ENCODE peak calls at places on chromosomes 11 and 22, in six cellular contexts. One of them, this sample, is unnamed.

GRCh38 chr22:20957691-20958440 is 9.2 kb upstream of the AIFM3 start:
- DNase-seq in lung microvascular endothelial cell: no peak
- DNase-seq in posterior cingulate gyrus: peak
- DNase-seq in ureter: no peak
- DNase-seq in AG04450: no peak
- DNase-seq in epithelial cell of proximal tubule: no peak
- DNase-seq in this sample: no peak

GRCh38 chr11:46122955-46123354 is 1.7 kb upstream of the PHF21A start:
- DNase-seq in ureter: no peak
- DNase-seq in lung microvascular endothelial cell: peak
- DNase-seq in AG04450: no peak
- DNase-seq in posterior cingulate gyrus: no peak
- DNase-seq in epithelial cell of proximal tubule: no peak
- DNase-seq in this sample: no peak

GRCh38 chr11:122976734-122977454 is 4.7 kb downstream of the BSX start:
- DNase-seq in posterior cingulate gyrus: no peak
- DNase-seq in epithelial cell of proximal tubule: no peak
- DNase-seq in lung microvascular endothelial cell: no peak
- DNase-seq in AG04450: no peak
- DNase-seq in ureter: no peak
- DNase-seq in this sample: no peak

GRCh38 chr22:26648011-26648497 is 9.3 kb upstream of the MIAT start:
- DNase-seq in ureter: no peak
- DNase-seq in epithelial cell of proximal tubule: no peak
- DNase-seq in lung microvascular endothelial cell: no peak
- DNase-seq in posterior cingulate gyrus: peak
- DNase-seq in AG04450: no peak
- DNase-seq in this sample: no peak

GRCh38 chr11:14773755-14774154 is 118.3 kb downstream of the CYP2R1 start:
- DNase-seq in AG04450: no peak
- DNase-seq in posterior cingulate gyrus: no peak
- DNase-seq in ureter: no peak
- DNase-seq in lung microvascular endothelial cell: no peak
- DNase-seq in epithelial cell of proximal tubule: no peak
- DNase-seq in this sample: peak

GRCh38 chr11:1160231-1161101 is 2.7 kb downstream of the MUC5AC start:
- DNase-seq in AG04450: no peak
- DNase-seq in ureter: no peak
- DNase-seq in epithelial cell of proximal tubule: no peak
- DNase-seq in posterior cingulate gyrus: peak
- DNase-seq in lung microvascular endothelial cell: no peak
- DNase-seq in this sample: no peak

GRCh38 chr11:69573751-69574382 is 67.1 kb upstream of the CCND1 start:
- DNase-seq in epithelial cell of proximal tubule: no peak
- DNase-seq in posterior cingulate gyrus: peak
- DNase-seq in ureter: no peak
- DNase-seq in lung microvascular endothelial cell: no peak
- DNase-seq in AG04450: no peak
- DNase-seq in this sample: no peak

GRCh38 chr11:84558085-84558905 is 1068.8 kb downstream of the DLG2 start:
- DNase-seq in AG04450: peak
- DNase-seq in posterior cingulate gyrus: no peak
- DNase-seq in lung microvascular endothelial cell: peak
- DNase-seq in ureter: no peak
- DNase-seq in epithelial cell of proximal tubule: peak
- DNase-seq in this sample: peak

GRCh38 chr11:64006468-64006867 is 20.2 kb downstream of the OTUB1 start:
- DNase-seq in lung microvascular endothelial cell: no peak
- DNase-seq in posterior cingulate gyrus: no peak
- DNase-seq in ureter: no peak
- DNase-seq in epithelial cell of proximal tubule: no peak
- DNase-seq in AG04450: no peak
- DNase-seq in this sample: no peak

GRCh38 chr22:49503321-49503720 is 324.4 kb downstream of the BRD1 start:
- DNase-seq in epithelial cell of proximal tubule: no peak
- DNase-seq in AG04450: no peak
- DNase-seq in ureter: no peak
- DNase-seq in lung microvascular endothelial cell: no peak
- DNase-seq in posterior cingulate gyrus: no peak
- DNase-seq in this sample: no peak

GRCh38 chr22:45376703-45377102 is 36.7 kb downstream of the SMC1B start:
- DNase-seq in ureter: no peak
- DNase-seq in lung microvascular endothelial cell: no peak
- DNase-seq in epithelial cell of proximal tubule: no peak
- DNase-seq in AG04450: no peak
- DNase-seq in posterior cingulate gyrus: no peak
- DNase-seq in this sample: no peak

GRCh38 chr11:17366491-17366890 is 14.9 kb downstream of the NCR3LG1 start:
- DNase-seq in epithelial cell of proximal tubule: no peak
- DNase-seq in lung microvascular endothelial cell: no peak
- DNase-seq in AG04450: no peak
- DNase-seq in ureter: no peak
- DNase-seq in posterior cingulate gyrus: no peak
- DNase-seq in this sample: no peak

GRCh38 chr11:5380740-5381342 is 2.8 kb upstream of the OR51M1 start:
- DNase-seq in ureter: no peak
- DNase-seq in epithelial cell of proximal tubule: peak
- DNase-seq in lung microvascular endothelial cell: peak
- DNase-seq in posterior cingulate gyrus: no peak
- DNase-seq in AG04450: peak
- DNase-seq in this sample: peak

GRCh38 chr11:36214976-36215687 is 74.1 kb downstream of the COMMD9 start:
- DNase-seq in posterior cingulate gyrus: no peak
- DNase-seq in ureter: no peak
- DNase-seq in epithelial cell of proximal tubule: no peak
- DNase-seq in lung microvascular endothelial cell: no peak
- DNase-seq in AG04450: no peak
- DNase-seq in this sample: no peak

GRCh38 chr11:10565493-10565892 is 3.0 kb downstream of the LYVE1 start:
- DNase-seq in lung microvascular endothelial cell: no peak
- DNase-seq in ureter: no peak
- DNase-seq in AG04450: no peak
- DNase-seq in posterior cingulate gyrus: no peak
- DNase-seq in epithelial cell of proximal tubule: no peak
- DNase-seq in this sample: no peak

GRCh38 chr22:36765943-36766450 is 9.9 kb downstream of the IFT27 start:
- DNase-seq in ureter: no peak
- DNase-seq in epithelial cell of proximal tubule: no peak
- DNase-seq in AG04450: peak
- DNase-seq in lung microvascular endothelial cell: no peak
- DNase-seq in posterior cingulate gyrus: no peak
- DNase-seq in this sample: no peak

GRCh38 chr22:23632178-23632577 is at the start of gene DRICH1:
- DNase-seq in epithelial cell of proximal tubule: no peak
- DNase-seq in lung microvascular endothelial cell: no peak
- DNase-seq in AG04450: no peak
- DNase-seq in ureter: no peak
- DNase-seq in posterior cingulate gyrus: no peak
- DNase-seq in this sample: no peak

GRCh38 chr11:134878785-134879184 is 466.7 kb upstream of the B3GAT1 start:
- DNase-seq in epithelial cell of proximal tubule: no peak
- DNase-seq in lung microvascular endothelial cell: no peak
- DNase-seq in AG04450: no peak
- DNase-seq in ureter: no peak
- DNase-seq in posterior cingulate gyrus: no peak
- DNase-seq in this sample: no peak

GRCh38 chr11:17185938-17186337 is 21.8 kb downstream of the PIK3C2A start:
- DNase-seq in AG04450: no peak
- DNase-seq in posterior cingulate gyrus: no peak
- DNase-seq in epithelial cell of proximal tubule: no peak
- DNase-seq in lung microvascular endothelial cell: no peak
- DNase-seq in ureter: no peak
- DNase-seq in this sample: no peak

GRCh38 chr22:27775698-27776409 is 25.7 kb downstream of the MN1 start:
- DNase-seq in lung microvascular endothelial cell: no peak
- DNase-seq in ureter: no peak
- DNase-seq in AG04450: no peak
- DNase-seq in posterior cingulate gyrus: no peak
- DNase-seq in epithelial cell of proximal tubule: no peak
- DNase-seq in this sample: no peak